ENCODE peak calls at places on chromosomes 7 and 10, in nine cellular contexts. G, S, U, C, Q, X, K, E and W are unnamed samples.

GRCh38 chr7:151875862-151876111 is 1.1 kb downstream of the PRKAG2 start:
- DNase-seq in S (no peak), E (no peak), G (peak), K (no peak), U (peak), Q (no peak), C (no peak), X (no peak), W (peak)

GRCh38 chr7:2757904-2758672 is 70.1 kb downstream of the AMZ1 start:
- DNase-seq in U (peak), E (no peak), K (peak), S (peak), C (no peak), Q (peak), X (no peak), G (peak), W (peak)

GRCh38 chr10:104337527-104337984 is 709 bp downstream of the ITPRIP start:
- DNase-seq in G (peak), K (peak), U (peak), S (peak), C (no peak), Q (no peak), X (no peak), E (no peak), W (peak)

GRCh38 chr10:106608101-106608500 is 556.4 kb downstream of the SORCS1 start:
- DNase-seq in K (no peak), X (no peak), E (no peak), G (peak), Q (no peak), C (no peak), U (peak), S (peak), W (peak)

GRCh38 chr7:143255564-143255963 is 7.7 kb upstream of the GSTK1 start:
- DNase-seq in X (no peak), E (no peak), C (no peak), Q (no peak), U (peak), S (peak), K (no peak), G (no peak), W (peak)

GRCh38 chr10:7887417-7887816 is 69.1 kb downstream of the TAF3 start:
- DNase-seq in K (no peak), G (peak), C (no peak), E (no peak), X (no peak), U (peak), Q (no peak), S (peak), W (peak)

GRCh38 chr7:99720370-99721128 is 14.4 kb downstream of the CYP3A7 start:
- DNase-seq in E (no peak), Q (no peak), X (no peak), G (no peak), C (no peak), U (no peak), K (no peak), S (no peak), W (no peak)

GRCh38 chr7:50659329-50659965 is 94.2 kb upstream of the DDC start:
- DNase-seq in E (no peak), Q (no peak), K (no peak), S (no peak), G (no peak), U (no peak), C (peak), X (no peak), W (no peak)

GRCh38 chr7:82405291-82405690 is 38.3 kb downstream of the CACNA2D1 start:
- DNase-seq in E (no peak), U (no peak), Q (no peak), G (no peak), X (no peak), K (no peak), S (no peak), C (no peak), W (no peak)

GRCh38 chr10:108005627-108006026 is 841.1 kb upstream of the SORCS1 start:
- DNase-seq in Q (no peak), G (no peak), X (no peak), E (no peak), C (no peak), K (no peak), S (no peak), U (no peak), W (no peak)

GRCh38 chr7:452230-452751 is 67.4 kb downstream of the PDGFA start:
- DNase-seq in S (no peak), Q (no peak), K (no peak), X (no peak), E (no peak), G (peak), C (peak), U (peak), W (peak)
- TF ChIP-seq CTCF in S (no peak), Q (no peak), K (no peak), X (no peak), E (no peak), G (no peak), C (no peak), U (no peak), W (no peak)

DNA sequence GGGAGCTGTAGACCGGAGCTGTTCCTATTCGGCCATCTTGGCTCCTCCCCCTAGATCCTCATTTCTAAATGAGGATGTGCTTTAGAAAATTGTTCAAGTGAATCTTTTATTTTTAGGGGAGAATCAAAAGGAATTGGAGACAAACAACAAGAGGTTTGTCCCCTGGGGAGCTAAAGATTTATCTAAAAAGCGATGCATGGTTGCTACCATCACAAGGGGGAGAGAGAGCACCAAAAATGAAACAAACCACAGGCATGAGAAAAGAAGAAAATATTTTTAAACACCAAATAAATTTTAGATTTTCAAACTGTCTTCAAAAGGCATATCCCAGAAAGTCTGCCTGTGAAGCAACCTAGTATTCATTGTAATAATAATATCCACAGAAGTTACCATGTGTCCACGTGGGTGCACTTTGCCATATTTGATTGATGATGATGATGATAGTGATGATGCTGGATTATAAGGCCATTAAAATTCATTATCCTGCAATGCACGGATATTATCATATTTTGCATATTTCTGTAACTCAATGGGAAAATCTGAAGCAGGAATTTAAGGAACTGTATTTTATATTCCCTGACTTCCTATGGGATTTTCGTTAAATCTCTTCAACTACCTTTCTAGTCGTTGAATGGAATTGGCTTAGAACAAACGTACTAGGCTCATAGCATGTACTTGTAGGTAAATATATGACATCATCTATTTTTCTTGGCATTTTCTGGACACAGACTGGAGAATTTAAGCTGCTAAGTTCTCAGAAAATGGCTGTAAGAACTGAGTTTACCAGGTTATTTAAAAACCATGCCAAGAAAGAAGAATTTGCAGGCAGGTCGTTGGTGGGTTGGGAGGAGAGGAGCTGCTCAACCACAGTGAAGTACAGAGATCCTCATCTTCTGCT is 171.6 kb downstream of the WDR37 start:
- DNase-seq in S (peak), Q (no peak), E (no peak), C (no peak), G (no peak), U (no peak), K (no peak), X (no peak), W (no peak)
- TF ChIP-seq CTCF in S (no peak), Q (peak), E (no peak), C (no peak), G (no peak), U (no peak), K (no peak), X (no peak), W (no peak)

GRCh38 chr10:48535416-48536225 is 69.3 kb downstream of the ARHGAP22 start:
- DNase-seq in K (no peak), Q (no peak), G (no peak), E (no peak), U (no peak), C (no peak), X (no peak), S (no peak), W (no peak)
- TF ChIP-seq CTCF in K (peak), Q (no peak), G (peak), E (no peak), U (no peak), C (no peak), X (peak), S (peak), W (no peak)

DNA sequence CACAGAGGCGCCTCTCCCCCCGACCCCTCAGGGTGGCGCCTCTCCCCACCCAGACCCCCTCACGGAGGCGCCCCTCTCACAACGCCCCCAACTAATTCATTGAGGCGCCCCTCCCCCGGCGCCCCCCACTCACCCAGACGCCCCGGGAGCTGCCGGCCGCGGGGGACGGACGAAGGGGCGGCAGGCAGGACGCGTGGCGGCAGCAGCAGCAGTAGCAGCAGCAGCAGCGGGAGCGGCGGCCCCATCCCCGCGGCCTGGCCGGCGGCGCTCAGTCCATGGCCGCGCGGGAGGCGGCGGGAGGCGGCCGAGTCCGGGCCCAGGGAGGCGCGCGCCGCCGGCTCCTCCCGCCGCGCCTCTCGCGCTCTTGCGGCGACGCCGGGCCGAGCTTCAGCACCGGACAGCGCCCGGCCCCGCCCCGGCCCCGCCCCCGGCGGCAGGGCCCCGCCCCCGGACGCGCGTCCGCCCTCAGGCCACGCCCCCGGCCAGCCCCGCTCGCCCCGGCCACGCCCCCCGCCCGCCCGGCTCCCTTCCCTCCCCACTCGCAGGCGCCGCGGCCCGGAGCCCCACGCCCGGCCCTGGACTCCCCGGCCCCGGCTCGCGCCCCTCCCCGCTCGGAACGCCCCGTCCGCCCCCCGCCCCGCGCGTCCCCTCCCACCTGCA is at the start of gene PTPRN2:
- DNase-seq in C (peak), K (peak), G (peak), U (peak), Q (no peak), S (peak), X (peak), E (no peak), W (peak)
- TF ChIP-seq CTCF in C (no peak), K (no peak), G (no peak), U (no peak), Q (no peak), S (no peak), X (no peak), E (no peak), W (no peak)

DNA sequence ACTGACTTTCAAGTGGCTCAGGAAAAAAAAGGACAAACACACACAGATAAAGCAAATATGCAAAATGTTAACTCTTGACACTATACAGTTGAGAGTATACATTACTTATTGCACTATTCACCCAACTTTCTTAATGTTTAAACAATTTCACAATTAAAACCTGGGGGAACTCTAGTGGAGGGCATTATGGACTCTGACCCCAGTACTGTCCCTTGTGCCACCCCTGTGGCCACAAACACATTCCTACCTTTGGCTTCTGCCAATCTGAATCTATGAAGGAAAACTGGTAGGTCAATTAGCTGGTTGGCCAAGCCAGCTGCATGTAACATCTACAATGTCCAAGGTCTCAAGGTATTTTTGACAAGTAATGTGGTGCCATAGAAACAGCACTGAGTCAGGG is 7.5 kb upstream of the FGFR2 start:
- DNase-seq in S (no peak), C (no peak), K (no peak), U (no peak), G (no peak), E (no peak), X (no peak), Q (no peak), W (no peak)
- TF ChIP-seq CTCF in S (no peak), C (no peak), K (no peak), U (no peak), G (no peak), E (no peak), X (no peak), Q (no peak), W (no peak)

GRCh38 chr10:17116193-17116592 is 13.4 kb downstream of the CUBN start:
- DNase-seq in C (no peak), X (peak), G (no peak), K (no peak), U (no peak), Q (no peak), S (no peak), E (no peak), W (no peak)

GRCh38 chr10:17112566-17112965 is 17.0 kb downstream of the CUBN start:
- DNase-seq in G (no peak), X (no peak), U (no peak), Q (no peak), E (no peak), S (no peak), C (no peak), K (no peak), W (no peak)

GRCh38 chr10:17113889-17114288 is 15.7 kb downstream of the CUBN start:
- DNase-seq in E (no peak), Q (peak), K (no peak), X (no peak), S (peak), C (no peak), G (peak), U (peak), W (peak)

GRCh38 chr10:17113346-17113745 is 16.3 kb downstream of the CUBN start:
- DNase-seq in C (no peak), U (no peak), S (no peak), E (no peak), Q (no peak), K (no peak), G (no peak), X (no peak), W (no peak)

GRCh38 chr10:17115683-17116082 is 13.9 kb downstream of the CUBN start:
- DNase-seq in U (peak), G (peak), X (no peak), K (no peak), C (no peak), S (peak), E (no peak), Q (no peak), W (peak)
- TF ChIP-seq CTCF in U (peak), G (peak), X (no peak), K (no peak), C (no peak), S (no peak), E (no peak), Q (no peak), W (no peak)

DNA sequence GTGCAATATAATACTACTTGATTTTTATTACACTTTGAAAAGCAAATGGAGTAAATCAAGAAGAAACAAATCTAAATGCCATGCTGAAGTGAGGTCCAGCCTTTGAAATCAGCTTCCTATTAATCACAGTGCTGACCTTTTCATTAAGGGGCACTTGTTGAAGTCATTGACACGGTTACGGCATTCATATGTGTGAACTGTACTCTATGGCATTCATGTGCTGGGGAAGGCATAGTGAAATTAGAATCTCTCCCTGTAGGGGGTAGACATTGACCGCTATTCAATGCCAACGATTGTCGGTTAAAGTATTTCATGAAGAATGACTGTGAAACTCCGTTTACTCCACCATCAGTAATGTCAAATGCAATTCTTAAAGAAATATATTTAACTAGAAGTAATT is 296.1 kb upstream of the SEMA3A start:
- DNase-seq in S (peak), G (peak), U (peak), C (no peak), E (no peak), Q (no peak), X (no peak), K (no peak), W (peak)
- TF ChIP-seq CTCF in S (no peak), G (peak), U (no peak), C (no peak), E (peak), Q (no peak), X (no peak), K (no peak), W (peak)

DNA sequence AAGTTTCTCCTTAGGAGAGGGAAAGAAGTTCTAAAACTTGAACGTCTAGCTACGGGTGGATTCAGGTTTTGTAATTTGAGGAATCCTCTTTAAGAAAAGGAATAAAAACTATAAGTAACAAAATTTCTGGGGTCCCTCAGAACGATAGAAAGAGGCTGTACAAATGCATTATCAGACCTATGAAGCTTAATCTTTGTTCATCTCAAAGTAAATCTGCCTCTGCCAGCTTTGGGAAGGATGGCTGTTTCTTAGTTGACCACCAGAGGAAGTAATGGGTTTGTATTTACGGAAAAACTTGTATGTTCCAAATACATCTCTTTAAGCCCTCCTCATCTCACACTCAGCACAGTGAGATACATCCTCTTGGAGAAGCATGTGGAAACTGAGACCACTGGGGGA is 864 bp downstream of the PSTK start:
- DNase-seq in C (no peak), E (no peak), G (peak), Q (no peak), U (peak), X (no peak), S (peak), K (peak), W (peak)
- TF ChIP-seq CTCF in C (peak), E (peak), G (peak), Q (peak), U (peak), X (peak), S (peak), K (no peak), W (peak)

GRCh38 chr7:37448637-37449331 is at the start of gene ELMO1:
- DNase-seq in U (peak), X (peak), G (peak), E (peak), K (peak), C (peak), Q (peak), S (peak), W (peak)
- TF ChIP-seq CTCF in U (peak), X (peak), G (peak), E (peak), K (no peak), C (peak), Q (peak), S (peak), W (peak)

DNA sequence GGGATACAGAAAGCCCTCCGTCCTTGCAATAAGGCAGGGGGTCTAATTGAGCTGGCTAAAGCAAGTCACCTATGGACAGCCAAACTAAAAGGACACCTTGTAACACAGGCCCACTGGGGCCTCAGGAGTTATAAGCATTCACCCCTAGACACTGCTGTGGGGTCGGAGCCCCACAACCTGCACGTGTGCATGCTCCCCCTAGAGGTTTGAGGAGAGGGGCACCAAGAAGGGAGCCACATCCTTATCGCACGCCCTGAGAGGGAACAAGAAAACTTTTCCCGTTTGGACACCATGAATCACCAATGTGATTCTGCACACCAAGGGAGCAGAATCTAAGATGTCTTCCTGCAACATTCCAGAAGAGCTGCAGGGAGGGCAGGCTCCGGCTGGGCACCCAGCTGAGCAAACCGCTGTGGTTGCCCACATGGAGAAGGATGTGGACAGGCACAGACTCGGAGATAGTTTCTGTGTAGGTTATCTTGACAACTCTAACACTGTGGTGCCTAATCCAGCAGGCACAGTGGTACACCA is 17.7 kb upstream of the TARP start:
- DNase-seq in G (no peak), C (no peak), X (no peak), Q (no peak), K (no peak), U (no peak), S (no peak), E (no peak), W (no peak)
- TF ChIP-seq CTCF in G (no peak), C (no peak), X (peak), Q (no peak), K (no peak), U (no peak), S (no peak), E (no peak), W (no peak)